ENCODE peak calls at places on chromosomes 2 and 18, in five cellular contexts. G is AG09309, C is testis, B is GM06990, L is astrocyte. U is an unnamed sample.

GRCh38 chr18:14784133-14784532 is 36.2 kb downstream of the ANKRD30B start:
- DNase-seq in G (no peak), C (no peak), B (no peak), L (no peak), U (no peak)

GRCh38 chr2:24343225-24343882 is 17.0 kb downstream of the ITSN2 start:
- DNase-seq in G (no peak), C (no peak), B (peak; percentile 54), L (no peak), U (no peak)

GRCh38 chr2:107735206-107735605 is 91.5 kb upstream of the RGPD4 start:
- DNase-seq in G (no peak), C (no peak), B (no peak), L (no peak), U (no peak)

GRCh38 chr2:241213567-241213966 is 25.1 kb downstream of the ANO7 start:
- DNase-seq in G (no peak), C (no peak), B (no peak), L (no peak), U (no peak)

GRCh38 chr2:221005338-221005737 is 566.8 kb downstream of the EPHA4 start:
- DNase-seq in G (no peak), C (no peak), B (no peak), L (no peak), U (no peak)

GRCh38 chr2:169415233-169415748 is 53.0 kb upstream of the LRP2 start:
- DNase-seq in G (no peak), C (no peak), B (no peak), L (no peak), U (no peak)

GRCh38 chr2:106272202-106272807 is 78.2 kb upstream of the UXS1 start:
- DNase-seq in G (no peak), C (no peak), B (no peak), L (no peak), U (no peak)

GRCh38 chr18:7452331-7452730 is 114.8 kb upstream of the PTPRM start:
- DNase-seq in G (no peak), C (peak; percentile 60), B (no peak), L (no peak), U (peak; percentile 83)

GRCh38 chr2:234881413-234882241 is 70.2 kb upstream of the SH3BP4 start:
- DNase-seq in G (no peak), C (peak; percentile 97), B (peak; percentile 5), L (peak; percentile 85), U (peak; percentile 88)

GRCh38 chr2:100814453-100814852 is 5.5 kb upstream of the NPAS2 start:
- DNase-seq in G (no peak), C (no peak), B (no peak), L (no peak), U (no peak)

GRCh38 chr18:76426738-76427305 is 68.2 kb downstream of the ZNF516 start:
- DNase-seq in G (no peak), C (peak; percentile 70), B (no peak), L (no peak), U (peak; percentile 91)

GRCh38 chr18:5457467-5457957 is 86.3 kb downstream of the EPB41L3 start:
- DNase-seq in G (no peak), C (no peak), B (no peak), L (no peak), U (no peak)

GRCh38 chr2:162221064-162221463 is 22.2 kb downstream of the FAP start:
- DNase-seq in G (no peak), C (peak; percentile 84), B (peak; percentile 37), L (no peak), U (peak; percentile 58)

GRCh38 chr2:64639691-64640090 is 14.0 kb downstream of the SERTAD2 start:
- DNase-seq in G (no peak), C (no peak), B (no peak), L (no peak), U (no peak)
- H3K4me3 ChIP-seq in G (no peak overlapping the region), C (no peak overlapping the region), B (no peak overlapping the region), L (no peak overlapping the region), U (no peak overlapping the region)

DNA sequence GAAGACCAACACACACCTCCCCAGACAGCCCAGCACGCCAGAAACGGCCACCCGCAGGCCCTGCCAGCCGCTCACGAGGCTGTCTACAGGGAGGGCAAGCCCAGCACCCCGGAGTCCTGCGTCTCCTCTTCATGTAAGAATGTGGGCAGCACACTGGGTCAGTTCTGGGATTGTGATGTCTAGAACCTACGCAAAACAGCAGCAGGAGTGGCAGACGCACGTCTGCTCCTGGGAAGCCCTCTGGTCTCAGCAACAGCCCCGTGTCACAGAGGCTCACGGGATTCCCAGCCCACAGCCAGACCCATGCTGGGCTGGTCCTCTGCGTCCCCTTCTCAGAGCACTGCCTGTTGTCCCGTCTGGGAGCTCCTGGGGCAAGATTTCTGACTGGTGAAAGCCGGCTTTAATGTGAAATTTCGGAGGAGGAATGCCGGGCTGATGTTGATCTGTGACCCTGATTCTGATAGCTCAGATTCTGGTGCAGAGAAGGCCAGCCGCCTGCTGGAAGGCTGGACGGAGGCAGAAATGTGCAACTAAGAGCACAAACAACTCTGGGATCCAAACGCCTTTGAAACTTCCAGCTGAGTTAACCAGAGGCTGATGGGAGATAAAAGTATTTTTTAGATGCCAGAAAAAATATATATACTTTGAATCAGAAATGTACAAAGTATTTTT is 39.6 kb upstream of the B3GNT7 start:
- DNase-seq in G (no peak), C (peak; percentile 23), B (no peak), L (no peak), U (peak; percentile 70)
- H3K4me3 ChIP-seq in G (no peak overlapping the region), C (no peak overlapping the region), B (no peak overlapping the region), L (no peak overlapping the region), U (no peak overlapping the region)

DNA sequence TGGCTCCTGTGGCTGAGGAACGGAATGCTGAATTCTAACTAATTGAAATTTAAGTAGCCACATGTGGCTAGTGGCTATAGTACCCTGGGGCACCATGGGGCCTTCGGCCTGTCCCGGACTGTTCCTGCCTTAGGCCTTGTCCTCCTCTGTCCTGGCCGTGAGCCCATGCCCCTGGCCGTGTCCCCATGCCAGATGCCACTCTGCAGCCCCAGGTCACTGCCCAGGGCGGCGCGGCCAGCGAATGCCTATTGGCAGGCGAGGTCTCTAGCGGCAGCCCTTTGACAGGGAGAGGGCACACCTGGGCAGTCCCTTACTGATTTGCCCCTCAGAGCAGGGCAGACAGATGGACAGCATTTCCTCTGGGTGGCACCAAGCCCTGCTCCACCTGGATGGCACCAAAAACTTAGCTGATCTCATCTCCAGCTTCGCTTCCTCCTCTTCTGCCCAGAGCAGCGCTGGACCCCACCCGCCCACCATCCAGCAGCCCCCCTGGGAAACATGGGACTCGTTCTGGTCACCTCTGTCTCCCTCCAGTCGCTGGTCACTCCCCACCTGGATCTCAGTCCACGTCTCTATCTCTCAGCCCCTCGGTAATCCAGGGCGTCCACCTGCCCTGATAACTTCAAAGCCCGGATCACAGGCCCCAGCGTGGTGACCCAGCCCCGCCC is 1.1 kb upstream of the DGKD start:
- DNase-seq in G (no peak), C (no peak), B (no peak), L (no peak), U (no peak)
- H3K4me3 ChIP-seq in G (no peak overlapping the region), C (peak overlapping the region; percentile 49), B (peak overlapping the region; percentile 58), L (no peak overlapping the region), U (peak overlapping the region; percentile 45)

DNA sequence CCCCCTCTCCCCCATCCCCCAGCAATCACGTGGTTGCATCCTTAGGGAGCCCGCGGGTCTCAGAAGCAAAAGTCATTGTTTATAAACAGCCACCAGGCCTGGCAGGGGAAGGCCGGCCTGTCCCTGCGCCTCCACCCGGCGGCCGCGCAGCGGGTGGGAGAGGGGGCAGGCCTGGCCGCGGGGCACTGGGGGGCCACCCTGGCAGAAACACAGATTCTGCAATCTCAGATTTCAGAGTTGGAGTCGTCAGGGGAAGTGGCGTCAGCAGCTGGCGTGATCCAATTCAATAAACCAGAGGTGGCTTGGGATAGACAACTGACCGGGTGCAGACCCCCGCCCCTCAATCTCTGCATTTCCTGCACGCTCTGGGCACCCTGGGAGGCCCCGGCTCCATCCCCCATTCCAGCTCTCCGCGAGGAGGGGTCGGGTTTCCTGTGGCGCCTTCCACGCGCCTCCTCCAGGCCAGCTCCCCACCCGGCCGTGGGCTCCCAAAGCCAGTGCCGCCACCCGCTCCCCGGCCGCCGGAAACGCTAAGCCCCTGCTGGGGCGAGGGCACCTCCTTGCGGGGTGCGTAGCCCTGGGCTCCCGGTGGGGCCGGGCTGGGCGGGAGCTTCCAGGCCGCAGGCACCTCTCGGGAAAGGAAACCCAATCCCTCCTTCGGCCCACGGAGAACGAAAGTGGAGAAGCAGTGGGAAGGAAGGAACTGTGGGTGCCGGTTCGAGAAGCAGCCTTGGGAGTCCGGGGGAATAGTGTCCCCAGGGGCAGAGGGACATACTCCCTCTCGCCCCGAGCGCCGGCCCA is 1.1 kb downstream of the BIN1 start:
- DNase-seq in G (no peak), C (no peak), B (no peak), L (peak; percentile 41), U (peak; percentile 87)
- H3K4me3 ChIP-seq in G (peak overlapping the region; percentile 63), C (peak overlapping the region; percentile 71), B (peak overlapping the region; percentile 65), L (peak overlapping the region; percentile 84), U (peak overlapping the region; percentile 65)

DNA sequence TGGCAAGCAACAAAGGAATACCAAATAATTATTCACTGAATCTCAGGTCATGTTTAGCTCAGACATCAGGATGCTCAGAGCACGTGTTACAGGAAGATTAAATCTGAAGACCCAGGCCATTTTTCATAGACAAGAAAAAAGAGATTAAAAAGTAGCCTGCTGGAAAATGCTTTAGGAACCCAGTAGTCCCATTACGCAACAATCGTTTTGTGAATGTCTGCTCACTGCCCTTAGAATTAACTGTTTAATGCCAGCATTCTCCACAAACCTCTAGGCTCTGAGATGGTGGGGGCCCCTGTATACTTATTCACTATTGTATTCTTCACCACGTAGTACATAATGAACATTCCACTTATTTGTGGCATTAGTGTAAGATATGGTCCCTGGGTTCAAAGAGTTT is 154.6 kb upstream of the NYAP2 start:
- DNase-seq in G (no peak), C (no peak), B (no peak), L (no peak), U (no peak)
- H3K4me3 ChIP-seq in G (no peak overlapping the region), C (no peak overlapping the region), B (no peak overlapping the region), L (no peak overlapping the region), U (no peak overlapping the region)

U was measured in H7.